ENCODE peak calls at places on chromosome 18, in seven cellular contexts. C is ovary, W is lower leg skin, F is EL, U is kidney, Q is GM12892, N is T-helper 1 cell. K is an unnamed sample.

GRCh38 chr18:79778291-79778791 is 19.4 kb upstream of the KCNG2 start:
- DNase-seq in C (no peak), Q (no peak), N (no peak), F (no peak), W (no peak), U (peak), K (no peak)

GRCh38 chr18:67516432-67517223 is at the start of gene DSEL:
- DNase-seq in Q (peak), C (peak), U (peak), W (peak), F (peak), N (peak), K (peak)

GRCh38 chr18:49843778-49844625 is 30.7 kb upstream of the ACAA2 start:
- DNase-seq in N (no peak), Q (no peak), C (no peak), F (no peak), U (no peak), W (no peak), K (no peak)

GRCh38 chr18:58584219-58585127 is 44.4 kb downstream of the ALPK2 start:
- DNase-seq in N (no peak), W (no peak), Q (no peak), C (no peak), F (peak), U (no peak), K (no peak)

GRCh38 chr18:21912339-21913239 is 172.0 kb downstream of the MIB1 start:
- DNase-seq in F (no peak), U (no peak), N (no peak), Q (no peak), C (no peak), W (no peak), K (no peak)

GRCh38 chr18:44792456-44793080 is 111.9 kb downstream of the SETBP1 start:
- DNase-seq in W (no peak), U (no peak), Q (no peak), C (no peak), N (no peak), F (peak), K (no peak)

GRCh38 chr18:44896817-44897216 is 216.1 kb downstream of the SETBP1 start:
- DNase-seq in W (no peak), Q (no peak), N (no peak), C (no peak), F (no peak), U (no peak), K (no peak)

GRCh38 chr18:12882416-12882815 is 1.6 kb downstream of the PTPN2 start:
- DNase-seq in U (no peak), Q (no peak), N (no peak), F (no peak), C (no peak), W (no peak), K (no peak)

GRCh38 chr18:24763765-24764548 is 303.5 kb downstream of the HRH4 start:
- DNase-seq in N (no peak), F (peak), C (peak), W (peak), Q (no peak), U (no peak), K (no peak)

GRCh38 chr18:48575301-48575657 is 36.4 kb downstream of the CTIF start:
- DNase-seq in C (no peak), N (no peak), Q (no peak), W (no peak), F (no peak), U (no peak), K (no peak)

GRCh38 chr18:56727399-56727798 is 76.2 kb downstream of the WDR7 start:
- DNase-seq in C (no peak), W (no peak), U (no peak), Q (no peak), F (no peak), N (no peak), K (no peak)

GRCh38 chr18:74832381-74832780 is 234.7 kb downstream of the ZNF407 start:
- DNase-seq in W (no peak), C (no peak), U (no peak), N (no peak), F (no peak), Q (no peak), K (no peak)

GRCh38 chr18:49162226-49162848 is 211.6 kb upstream of the SMAD7 start:
- DNase-seq in U (no peak), F (no peak), Q (no peak), W (no peak), N (no peak), C (no peak), K (no peak)

GRCh38 chr18:27839141-27839540 is 337.8 kb downstream of the CDH2 start:
- DNase-seq in U (no peak), N (no peak), C (no peak), Q (no peak), F (peak), W (no peak), K (no peak)

GRCh38 chr18:30489890-30490643 is 552.5 kb downstream of the DSC3 start:
- DNase-seq in Q (no peak), C (no peak), F (no peak), N (no peak), U (no peak), W (no peak), K (no peak)

GRCh38 chr18:64539852-64540251 is 391.0 kb upstream of the LINC00305 start:
- DNase-seq in Q (no peak), U (no peak), F (no peak), C (no peak), N (no peak), W (no peak), K (no peak)